ENCODE peak calls at places on chromosomes 5 and 9, in eight cellular contexts. P is T-helper 1 cell, X is iPS DF 19.7, R is lower leg skin, Q is SJSA1, E is NCI-H1417, M is tibial nerve, T is neural crest cell. S is an unnamed sample.

GRCh38 chr9:69249337-69249736 is 75.3 kb downstream of the TJP2 start:
- DNase-seq in R (no peak), T (no peak), X (no peak), E (no peak), M (no peak), P (no peak), Q (no peak), S (no peak)

GRCh38 chr9:133189826-133190225 is 19.2 kb downstream of the OBP2B start:
- DNase-seq in M (no peak), Q (no peak), E (no peak), R (no peak), T (no peak), P (no peak), X (no peak), S (no peak)

GRCh38 chr5:56126487-56127179 is 106.5 kb downstream of the ANKRD55 start:
- DNase-seq in X (no peak), R (no peak), M (no peak), Q (no peak), P (no peak), T (no peak), E (peak), S (no peak)

GRCh38 chr9:84463272-84463671 is 122.7 kb upstream of the SLC28A3 start:
- DNase-seq in P (no peak), M (no peak), T (no peak), E (no peak), Q (no peak), R (no peak), X (no peak), S (no peak)

GRCh38 chr9:7976167-7976755 is 176.7 kb upstream of the DMAC1 start:
- DNase-seq in P (peak), X (no peak), E (no peak), T (no peak), M (no peak), Q (no peak), R (no peak), S (no peak)

GRCh38 chr9:35617548-35617947 is 665 bp downstream of the CD72 start:
- DNase-seq in R (no peak), X (no peak), Q (no peak), P (no peak), E (no peak), M (no peak), T (no peak), S (no peak)

GRCh38 chr9:114305189-114305555 is 17.7 kb upstream of the ORM1 start:
- DNase-seq in Q (no peak), M (no peak), P (no peak), X (no peak), T (no peak), E (no peak), R (no peak), S (no peak)

GRCh38 chr9:77022783-77023440 is 3.5 kb downstream of the FOXB2 start:
- DNase-seq in M (no peak), E (no peak), Q (no peak), R (no peak), P (no peak), X (no peak), T (peak), S (peak)

GRCh38 chr5:36724429-36725332 is 118.3 kb downstream of the SLC1A3 start:
- DNase-seq in R (peak), T (no peak), P (no peak), Q (no peak), X (no peak), E (peak), M (peak), S (no peak)

GRCh38 chr5:6043491-6044310 is 334.6 kb downstream of the MED10 start:
- DNase-seq in M (no peak), X (no peak), R (no peak), T (no peak), Q (peak), P (no peak), E (no peak), S (no peak)

GRCh38 chr9:103530934-103531333 is 535.8 kb downstream of the CYLC2 start:
- DNase-seq in P (no peak), E (peak), Q (no peak), T (no peak), M (no peak), R (no peak), X (no peak), S (no peak)

GRCh38 chr9:3857673-3858072 is 331.9 kb upstream of the RFX3 start:
- DNase-seq in R (no peak), X (no peak), E (no peak), Q (no peak), M (no peak), T (no peak), P (no peak), S (no peak)

GRCh38 chr5:673140-673836 is 19.9 kb downstream of the TPPP start:
- DNase-seq in X (no peak), R (no peak), E (peak), P (no peak), M (no peak), Q (no peak), T (no peak), S (no peak)

GRCh38 chr9:1267581-1267980 is 217.4 kb downstream of the DMRT2 start:
- DNase-seq in E (no peak), M (no peak), T (no peak), X (no peak), P (no peak), Q (no peak), R (no peak), S (no peak)

GRCh38 chr9:31606678-31607077 is 777.8 kb upstream of the ACO1 start:
- DNase-seq in E (no peak), M (no peak), R (no peak), P (no peak), T (no peak), X (no peak), Q (no peak), S (no peak)

S was measured in H1.